ENCODE peak calls at places on chromosome 13, in six cellular contexts. Y, K, B, P, H and Q are unnamed samples.

GRCh38 chr13:52004508-52005183 is 6.6 kb downstream of the ATP7B start:
- DNase-seq in Y (no peak), K (no peak), B (no peak), P (no peak), H (no peak), Q (no peak)

GRCh38 chr13:68176486-68176885 is 946.4 kb upstream of the PCDH9 start:
- DNase-seq in Y (no peak), K (no peak), B (no peak), P (no peak), H (peak), Q (no peak)

GRCh38 chr13:112735791-112736190 is 46.0 kb downstream of the ATP11A start:
- DNase-seq in Y (no peak), K (no peak), B (peak), P (no peak), H (no peak), Q (no peak)

GRCh38 chr13:26568132-26568815 is 10.8 kb downstream of the WASF3 start:
- DNase-seq in Y (no peak), K (no peak), B (peak), P (no peak), H (no peak), Q (no peak)

GRCh38 chr13:43245374-43245964 is 222.1 kb downstream of the DNAJC15 start:
- DNase-seq in Y (no peak), K (no peak), B (no peak), P (no peak), H (no peak), Q (no peak)

GRCh38 chr13:36776175-36776574 is 42.8 kb upstream of the RFXAP start:
- DNase-seq in Y (no peak), K (no peak), B (no peak), P (no peak), H (no peak), Q (no peak)

GRCh38 chr13:76634431-76635191 is 251.6 kb downstream of the KCTD12 start:
- DNase-seq in Y (no peak), K (no peak), B (no peak), P (no peak), H (no peak), Q (no peak)

GRCh38 chr13:98155475-98156111 is 12.7 kb downstream of the FARP1 start:
- DNase-seq in Y (no peak), K (no peak), B (no peak), P (no peak), H (no peak), Q (no peak)

GRCh38 chr13:94305463-94305862 is 174.0 kb downstream of the DCT start:
- DNase-seq in Y (no peak), K (no peak), B (no peak), P (no peak), H (no peak), Q (no peak)

GRCh38 chr13:76330756-76331155 is 555.4 kb downstream of the KCTD12 start:
- DNase-seq in Y (no peak), K (no peak), B (no peak), P (no peak), H (no peak), Q (no peak)

GRCh38 chr13:27619711-27620376 is 485 bp downstream of the LNX2 start:
- DNase-seq in Y (peak), K (peak), B (peak), P (no peak), H (no peak), Q (no peak)

GRCh38 chr13:64127192-64127591 is 2711.5 kb upstream of the PCDH20 start:
- DNase-seq in Y (no peak), K (no peak), B (no peak), P (no peak), H (no peak), Q (no peak)

GRCh38 chr13:64127856-64128255 is 2712.2 kb upstream of the PCDH20 start:
- DNase-seq in Y (no peak), K (no peak), B (no peak), P (no peak), H (no peak), Q (no peak)

GRCh38 chr13:64130600-64130999 is 2715.0 kb upstream of the PCDH20 start:
- DNase-seq in Y (no peak), K (no peak), B (no peak), P (no peak), H (no peak), Q (no peak)

DNA sequence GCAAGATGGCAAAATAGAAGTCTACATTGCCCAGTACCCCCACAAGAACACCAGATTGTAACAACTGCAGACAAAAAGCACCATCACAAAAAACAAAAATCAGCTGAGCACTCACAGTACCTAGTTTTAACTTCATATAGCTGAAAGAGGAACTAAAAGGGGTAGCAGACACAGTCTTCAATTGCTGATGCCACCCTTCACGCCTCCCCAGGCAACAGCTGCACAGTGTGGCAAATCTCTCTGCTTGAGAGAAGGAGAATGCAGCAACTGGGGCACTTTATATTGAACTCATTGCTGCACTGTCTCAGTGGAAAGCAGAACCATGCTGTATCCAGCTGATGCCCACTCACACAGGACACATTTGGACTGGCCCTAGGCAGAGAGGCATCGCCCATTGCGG is 2714.5 kb upstream of the PCDH20 start:
- DNase-seq in Y (no peak), K (no peak), B (no peak), P (no peak), H (no peak), Q (no peak)
- H3K4me3 ChIP-seq in Y (no peak), K (no peak), B (no peak), P (no peak), H (no peak), Q (no peak)

DNA sequence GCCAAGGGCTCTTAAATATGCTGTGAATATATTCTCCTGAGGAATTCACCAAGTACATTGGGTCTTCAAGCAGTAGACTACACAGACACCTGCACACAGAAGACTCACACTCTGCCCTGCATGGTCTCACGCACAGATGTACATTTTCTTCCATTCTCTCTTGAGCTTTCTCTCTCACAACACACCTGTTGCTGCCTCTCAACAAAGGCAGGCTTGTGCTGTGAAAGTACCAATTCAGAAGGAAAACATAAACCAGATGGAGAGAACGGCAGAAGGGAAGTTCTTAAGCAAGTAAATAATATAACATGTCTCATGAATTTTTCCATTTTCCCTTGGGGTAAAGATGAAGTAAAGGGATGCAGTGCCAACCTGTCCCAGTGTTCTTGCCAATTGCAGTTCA is 174.6 kb downstream of the DLEU7 start:
- DNase-seq in Y (no peak), K (no peak), B (no peak), P (no peak), H (no peak), Q (no peak)
- TF ChIP-seq REST in Y (no peak), K (no peak), B (no peak), P (no peak), H (no peak), Q (no peak)

GRCh38 chr13:44573071-44573470 is 3.1 kb downstream of the TSC22D1 start:
- DNase-seq in Y (no peak), K (no peak), B (peak), P (no peak), H (no peak), Q (no peak)

GRCh38 chr13:44575741-44576395 is at the start of gene TSC22D1:
- DNase-seq in Y (peak), K (peak), B (peak), P (no peak), H (no peak), Q (no peak)

GRCh38 chr13:44575035-44575434 is 1.1 kb downstream of the TSC22D1 start:
- DNase-seq in Y (no peak), K (no peak), B (no peak), P (no peak), H (no peak), Q (no peak)

GRCh38 chr13:44574466-44574855 is 1.7 kb downstream of the TSC22D1 start:
- DNase-seq in Y (no peak), K (no peak), B (no peak), P (no peak), H (no peak), Q (no peak)

GRCh38 chr13:44573790-44574465 is 2.2 kb downstream of the TSC22D1 start:
- DNase-seq in Y (peak), K (peak), B (peak), P (no peak), H (no peak), Q (no peak)
- H3K4me3 ChIP-seq in Y (no peak), K (peak), B (peak), P (no peak), H (no peak), Q (no peak)

GRCh38 chr13:39935155-39935554 is 279.7 kb downstream of the COG6 start:
- DNase-seq in Y (no peak), K (no peak), B (no peak), P (no peak), H (no peak), Q (no peak)

GRCh38 chr13:39929583-39929982 is 274.1 kb downstream of the COG6 start:
- DNase-seq in Y (no peak), K (peak), B (no peak), P (no peak), H (no peak), Q (no peak)

GRCh38 chr13:39930060-39930459 is 274.6 kb downstream of the COG6 start:
- DNase-seq in Y (no peak), K (no peak), B (no peak), P (no peak), H (no peak), Q (no peak)

GRCh38 chr13:39931505-39931904 is 276.0 kb downstream of the COG6 start:
- DNase-seq in Y (no peak), K (no peak), B (peak), P (no peak), H (no peak), Q (no peak)

DNA sequence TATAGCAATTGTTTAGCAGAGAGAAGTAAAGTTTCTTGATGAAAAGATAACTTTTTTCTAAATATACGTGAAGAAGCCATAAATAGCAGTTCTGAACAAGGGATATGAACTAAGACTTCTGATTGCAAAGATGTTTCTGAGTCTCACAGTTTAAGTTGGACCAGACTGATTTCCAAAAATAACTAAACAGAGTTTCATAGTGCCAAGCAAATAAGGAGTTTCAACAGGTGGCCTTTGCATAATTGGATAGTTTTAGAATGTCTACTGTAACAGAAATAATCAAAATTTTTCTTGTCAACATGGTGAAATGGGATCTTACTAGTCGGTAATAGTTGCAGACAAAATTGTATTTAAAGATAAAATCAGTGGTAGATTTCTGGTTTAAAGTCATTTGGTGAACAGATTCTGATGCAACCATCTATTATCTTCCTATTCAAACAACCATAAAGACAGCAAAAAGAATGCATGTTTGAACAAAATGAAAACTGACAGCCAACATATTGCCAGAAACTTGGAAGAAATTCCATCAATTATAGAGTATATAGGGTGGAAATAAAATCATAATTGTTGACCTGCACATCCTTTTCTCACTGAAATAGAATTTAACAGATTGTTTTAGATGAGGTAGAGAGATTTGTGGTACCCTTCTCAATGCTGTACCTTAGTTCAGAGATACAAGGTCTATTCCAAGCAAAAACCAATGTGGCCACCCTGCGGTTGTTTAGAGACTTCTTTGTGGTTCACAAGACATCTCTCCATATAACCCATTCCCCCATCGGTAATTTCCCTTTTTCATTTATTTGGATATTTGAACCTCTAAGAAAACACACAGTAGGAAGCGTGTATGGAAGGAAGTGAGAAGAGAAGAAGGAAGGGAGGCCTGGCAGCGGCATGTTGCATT is 275.3 kb downstream of the COG6 start:
- DNase-seq in Y (no peak), K (no peak), B (no peak), P (no peak), H (no peak), Q (no peak)
- TF ChIP-seq REST in Y (no peak), K (no peak), B (no peak), P (no peak), H (no peak), Q (no peak)

GRCh38 chr13:41823486-41823885 is 137.4 kb downstream of the VWA8 start:
- DNase-seq in Y (no peak), K (no peak), B (no peak), P (no peak), H (no peak), Q (no peak)

GRCh38 chr13:41833201-41833600 is 127.7 kb downstream of the VWA8 start:
- DNase-seq in Y (peak), K (no peak), B (no peak), P (no peak), H (no peak), Q (no peak)

GRCh38 chr13:41825691-41826090 is 135.2 kb downstream of the VWA8 start:
- DNase-seq in Y (no peak), K (no peak), B (no peak), P (no peak), H (no peak), Q (no peak)

GRCh38 chr13:41822560-41822959 is 138.3 kb downstream of the VWA8 start:
- DNase-seq in Y (no peak), K (no peak), B (no peak), P (no peak), H (no peak), Q (no peak)

GRCh38 chr13:41827507-41828213 is 133.2 kb downstream of the VWA8 start:
- DNase-seq in Y (peak), K (no peak), B (no peak), P (no peak), H (peak), Q (no peak)
- H3K4me3 ChIP-seq in Y (no peak), K (no peak), B (no peak), P (no peak), H (peak), Q (no peak)

GRCh38 chr13:79282976-79283375 is 123.1 kb downstream of the RBM26 start:
- DNase-seq in Y (no peak), K (no peak), B (no peak), P (no peak), H (no peak), Q (peak)
- TF ChIP-seq REST in Y (no peak), K (no peak), B (no peak), P (no peak), H (no peak), Q (no peak)

DNA sequence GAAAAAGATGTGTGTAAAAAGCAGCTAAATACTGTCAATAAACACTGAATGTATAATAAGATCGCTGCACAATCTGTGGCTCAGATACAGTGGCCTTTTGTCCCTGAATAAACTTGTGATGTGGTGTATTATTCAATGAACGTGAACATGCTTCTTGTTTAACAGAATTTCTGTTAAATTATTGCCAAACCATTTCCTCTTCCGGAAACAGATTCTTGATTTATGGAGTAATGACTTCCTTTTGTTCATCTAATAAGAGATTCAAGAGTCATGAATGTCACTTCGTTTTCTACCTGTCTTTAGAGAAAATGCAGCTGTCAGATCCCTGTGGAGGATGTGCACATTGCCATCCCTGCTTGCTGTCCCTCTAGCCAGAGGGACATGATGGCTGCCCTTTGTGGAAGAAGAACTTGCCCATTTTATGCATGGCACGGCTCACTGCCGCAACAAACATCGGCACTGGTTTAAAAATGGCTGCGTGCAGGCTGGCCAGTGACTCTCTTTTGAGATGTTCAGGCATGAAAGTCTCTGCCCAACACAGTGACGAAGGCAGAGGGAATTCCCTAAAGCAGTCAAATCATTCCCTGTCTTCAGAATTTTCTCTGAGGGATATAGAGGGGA is 3.1 kb upstream of the TNFSF13B start:
- DNase-seq in Y (no peak), K (peak), B (no peak), P (no peak), H (no peak), Q (peak)
- H3K4me3 ChIP-seq in Y (no peak), K (no peak), B (no peak), P (peak), H (no peak), Q (no peak)

GRCh38 chr13:49454388-49455015 is 10.4 kb downstream of the SETDB2 start:
- DNase-seq in Y (no peak), K (no peak), B (peak), P (no peak), H (no peak), Q (no peak)
- TF ChIP-seq REST in Y (no peak), K (no peak), B (no peak), P (no peak), H (no peak), Q (no peak)

GRCh38 chr13:109684836-109685602 is 101.4 kb downstream of the IRS2 start:
- DNase-seq in Y (no peak), K (no peak), B (no peak), P (no peak), H (no peak), Q (no peak)
- H3K4me3 ChIP-seq in Y (no peak), K (no peak), B (no peak), P (no peak), H (no peak), Q (no peak)